ENCODE peak calls at places on chromosomes 7 and 10, in four cellular contexts. Y is HepG2, V is GM12878, J is K562. D is an unnamed sample.
A peak's percentile ranks its signal among the peaks of the same experiment; 100 is the strongest.

GRCh38 chr10:66924674-66925345 is 1.0 kb upstream of the LRRTM3 start:
- DNase-seq in J (no peak), V (no peak), Y (no peak), D (no peak)

GRCh38 chr7:3119963-3120362 is 76.3 kb upstream of the CARD11 start:
- DNase-seq in V (no peak), Y (no peak), J (no peak), D (no peak)

GRCh38 chr7:11786186-11786585 is 45.8 kb downstream of the THSD7A start:
- DNase-seq in V (no peak), Y (no peak), J (no peak), D (peak; percentile 90)

GRCh38 chr7:13044309-13044708 is 356.9 kb downstream of the ARL4A start:
- DNase-seq in V (no peak), J (no peak), Y (no peak), D (peak; percentile 60)

GRCh38 chr7:46651070-46651469 is 730.0 kb upstream of the IGFBP3 start:
- DNase-seq in Y (no peak), V (no peak), J (no peak), D (peak; percentile 44)

GRCh38 chr7:151057989-151058765 is 480 bp upstream of the CDK5 start:
- DNase-seq in V (peak; percentile 95), Y (peak; percentile 99), J (peak; percentile 96), D (peak; percentile 100)

GRCh38 chr10:106728232-106728631 is 436.3 kb downstream of the SORCS1 start:
- DNase-seq in V (no peak), J (no peak), Y (no peak), D (no peak)

GRCh38 chr7:7221602-7222038 is 39.3 kb downstream of the C1GALT1 start:
- DNase-seq in Y (no peak), V (no peak), J (no peak), D (peak; percentile 56)

GRCh38 chr7:73967832-73968295 is 60.1 kb upstream of the ELN start:
- DNase-seq in J (no peak), Y (no peak), V (no peak), D (no peak)

GRCh38 chr10:120012133-120012405 is 119.5 kb downstream of the SEC23IP start:
- DNase-seq in Y (no peak), J (no peak), V (no peak), D (no peak)

GRCh38 chr10:28910960-28911359 is 233.6 kb downstream of the BAMBI start:
- DNase-seq in V (no peak), Y (no peak), J (no peak), D (no peak)

GRCh38 chr7:128755816-128756476 is 16.8 kb downstream of the CALU start:
- DNase-seq in J (no peak), Y (no peak), V (no peak), D (no peak)

GRCh38 chr7:41027428-41028115 is 675.3 kb downstream of the INHBA start:
- DNase-seq in V (no peak), Y (no peak), J (no peak), D (peak; percentile 8)

GRCh38 chr7:94630855-94631254 is 25.1 kb downstream of the SGCE start:
- DNase-seq in J (no peak), Y (peak; percentile 66), V (no peak), D (no peak)

GRCh38 chr10:96600337-96600736 is 13.5 kb upstream of the TM9SF3 start:
- DNase-seq in V (no peak), Y (no peak), J (no peak), D (no peak)

GRCh38 chr7:70669859-70670258 is 462.1 kb upstream of the GALNT17 start:
- DNase-seq in Y (no peak), V (no peak), J (no peak), D (no peak)

GRCh38 chr10:89785095-89785494 is 83.7 kb downstream of the KIF20B start:
- DNase-seq in J (peak; percentile 11), V (no peak), Y (no peak), D (no peak)

GRCh38 chr7:25858562-25859411 is 293.2 kb upstream of the NFE2L3 start:
- DNase-seq in J (no peak), V (no peak), Y (no peak), D (no peak)

GRCh38 chr7:108875139-108875538 is 305.5 kb downstream of the DNAJB9 start:
- DNase-seq in Y (no peak), V (no peak), J (peak; percentile 42), D (peak; percentile 41)

GRCh38 chr7:84060000-84060399 is 134.6 kb downstream of the SEMA3A start:
- DNase-seq in V (no peak), J (no peak), Y (no peak), D (no peak)

GRCh38 chr7:158976468-158976848 is 120.1 kb downstream of the DYNC2I1 start:
- DNase-seq in V (peak; percentile 31), Y (peak; percentile 35), J (no peak), D (no peak)

GRCh38 chr10:69438531-69439349 is 12.5 kb upstream of the TSPAN15 start:
- DNase-seq in Y (no peak), V (no peak), J (no peak), D (peak; percentile 84)

GRCh38 chr7:90178592-90179279 is 24.5 kb downstream of the STEAP1 start:
- DNase-seq in V (peak; percentile 65), Y (peak; percentile 41), J (no peak), D (peak; percentile 25)

GRCh38 chr10:116973946-116974345 is 31.0 kb downstream of the SHTN1 start:
- DNase-seq in J (no peak), Y (no peak), V (no peak), D (no peak)

GRCh38 chr7:3285652-3286051 is 15.4 kb upstream of the SDK1 start:
- DNase-seq in V (no peak), J (no peak), Y (no peak), D (no peak)

GRCh38 chr10:98427011-98427515 is 12.1 kb upstream of the PYROXD2 start:
- DNase-seq in J (no peak), V (no peak), Y (no peak), D (no peak)

GRCh38 chr10:80196270-80196949 is 8.9 kb downstream of the ANXA11 start:
- DNase-seq in Y (peak; percentile 90), V (peak; percentile 68), J (no peak), D (peak; percentile 61)

GRCh38 chr7:39741942-39742623 is 118.7 kb downstream of the RALA start:
- DNase-seq in Y (no peak), V (no peak), J (peak; percentile 57), D (peak; percentile 38)

GRCh38 chr7:157299613-157300405 is 37.0 kb upstream of the DNAJB6 start:
- DNase-seq in V (no peak), J (peak; percentile 81), Y (no peak), D (peak; percentile 87)

GRCh38 chr10:60511823-60512222 is 122.1 kb upstream of the ANK3 start:
- DNase-seq in J (no peak), V (no peak), Y (no peak), D (no peak)

GRCh38 chr10:16765532-16766365 is 51.5 kb downstream of the RSU1 start:
- DNase-seq in J (peak; percentile 30), V (no peak), Y (no peak), D (no peak)

GRCh38 chr7:36473454-36474282 is 84.0 kb downstream of the ANLN start:
- DNase-seq in Y (peak; percentile 43), J (peak; percentile 51), V (no peak), D (peak; percentile 38)

GRCh38 chr10:79406683-79407396 is 38.6 kb downstream of the ZCCHC24 start:
- DNase-seq in J (no peak), Y (no peak), V (no peak), D (no peak)

GRCh38 chr7:87599336-87599735 is 1.3 kb downstream of the ABCB1 start:
- DNase-seq in Y (peak; percentile 77), V (peak; percentile 60), J (no peak), D (no peak)

GRCh38 chr10:3714957-3715356 is 70.1 kb downstream of the KLF6 start:
- DNase-seq in J (no peak), V (no peak), Y (no peak), D (no peak)

GRCh38 chr10:3719024-3719843 is 65.8 kb downstream of the KLF6 start:
- DNase-seq in Y (no peak), J (no peak), V (no peak), D (no peak)

GRCh38 chr10:3716093-3716492 is 68.9 kb downstream of the KLF6 start:
- DNase-seq in J (no peak), V (no peak), Y (no peak), D (no peak)

GRCh38 chr10:3723706-3724225 is 61.2 kb downstream of the KLF6 start:
- DNase-seq in Y (no peak), J (no peak), V (no peak), D (no peak)

GRCh38 chr10:3720228-3721019 is 64.6 kb downstream of the KLF6 start:
- DNase-seq in J (no peak), Y (peak; percentile 17), V (no peak), D (no peak)
- TF ChIP-seq POLR2AphosphoS2 in J (no peak), Y (no peak), V (no peak), D (no peak)

GRCh38 chr7:127600885-127601284 is 7.3 kb downstream of the FSCN3 start:
- DNase-seq in V (no peak), J (no peak), Y (no peak), D (no peak)

GRCh38 chr7:127594490-127594889 is 954 bp downstream of the FSCN3 start:
- DNase-seq in Y (peak; percentile 35), V (no peak), J (no peak), D (no peak)

GRCh38 chr7:127592550-127592949 is 986 bp upstream of the FSCN3 start:
- DNase-seq in V (no peak), J (no peak), Y (no peak), D (no peak)

GRCh38 chr7:127598318-127598717 is 4.8 kb downstream of the FSCN3 start:
- DNase-seq in Y (peak; percentile 27), J (peak; percentile 64), V (no peak), D (peak; percentile 35)
- TF ChIP-seq CTCF in Y (peak; percentile 69), J (peak; percentile 93), V (peak; percentile 22), D (no peak)

DNA sequence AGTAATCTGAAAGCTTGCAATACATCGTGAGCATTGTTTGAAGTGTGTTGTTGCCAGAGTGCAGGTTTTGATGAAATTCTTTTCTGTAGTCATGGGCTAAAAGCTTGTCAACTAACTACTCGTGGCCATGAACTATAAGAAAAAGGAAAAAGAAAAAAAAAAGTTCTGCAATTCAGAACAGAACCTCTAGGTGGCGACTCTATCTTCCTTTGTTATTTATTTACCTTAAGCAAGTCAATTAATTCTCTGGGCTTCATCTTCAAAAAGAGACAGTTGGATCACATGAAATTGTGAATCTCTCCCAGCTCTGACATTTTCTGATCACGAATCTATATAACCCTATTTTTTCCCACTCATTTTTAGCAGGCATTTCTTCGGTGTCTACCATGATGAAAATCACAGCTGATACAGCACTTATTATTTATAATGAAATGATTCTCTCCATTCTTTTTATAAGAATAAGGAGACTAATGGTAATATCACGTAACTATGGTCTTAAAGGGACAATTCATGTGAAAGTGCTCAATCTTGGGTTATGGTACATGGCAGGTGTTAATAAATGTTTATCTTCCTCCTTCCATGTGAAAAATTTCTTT is 18.8 kb downstream of the TMEM196 start:
- DNase-seq in V (peak; percentile 15), J (peak; percentile 11), Y (peak; percentile 35), D (no peak)
- TF ChIP-seq POLR2AphosphoS2 in V (no peak), J (no peak), Y (no peak), D (no peak)

DNA sequence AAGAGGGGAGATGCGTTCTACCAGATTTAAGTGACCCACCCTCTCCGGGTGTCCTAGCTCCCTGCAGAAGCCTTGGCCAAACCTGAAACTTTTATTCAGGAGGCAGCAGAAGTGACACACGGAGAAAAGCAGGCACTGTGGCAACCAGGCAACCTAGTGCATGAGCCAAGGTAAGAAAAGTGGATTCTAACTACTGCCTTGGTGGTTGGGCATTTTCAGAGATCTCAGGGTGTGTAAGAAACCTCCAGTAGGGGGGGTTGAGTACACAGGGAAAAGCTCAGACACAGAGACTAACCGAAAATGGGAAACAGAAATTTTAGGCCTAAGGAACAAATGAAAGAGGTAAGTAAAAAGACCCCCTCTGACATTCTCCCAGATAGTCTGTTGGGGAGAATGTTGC is 645.7 kb downstream of the ANKRD7 start:
- DNase-seq in V (no peak), Y (peak; percentile 3), J (no peak), D (no peak)
- TF ChIP-seq CTCF in V (peak; percentile 19), Y (peak; percentile 40), J (peak; percentile 34), D (no peak)

D was measured in A549.